ENCODE peak calls at places on chromosomes 16 and 17, in seven cellular contexts. M is body of pancreas, P is cardiac muscle cell, Y is stomach, V is adrenal gland, O is lower leg skin, T is fibroblast of lung. W is an unnamed sample.
A peak's percentile ranks its signal among the peaks of the same experiment; 100 is the strongest.

GRCh38 chr16:50067290-50067853 is 1.6 kb downstream of the HEATR3 start:
- DNase-seq in M (no peak), Y (no peak), O (no peak), T (peak; percentile 69), P (peak; percentile 66), V (peak; percentile 29), W (peak; percentile 50)

GRCh38 chr16:49632111-49632797 is 223.7 kb downstream of the ZNF423 start:
- DNase-seq in V (no peak), M (no peak), P (no peak), Y (no peak), O (no peak), T (no peak), W (no peak)

GRCh38 chr17:48594412-48595106 is 980 bp upstream of the HOXB5 start:
- DNase-seq in P (no peak), M (no peak), T (peak; percentile 69), Y (no peak), V (no peak), O (no peak), W (no peak)

GRCh38 chr17:2755941-2756724 is 6.7 kb upstream of the CCDC92B start:
- DNase-seq in P (no peak), Y (no peak), M (peak; percentile 49), V (no peak), O (no peak), T (no peak), W (no peak)

GRCh38 chr16:12439443-12440232 is 364.0 kb downstream of the CPPED1 start:
- DNase-seq in Y (no peak), M (no peak), T (no peak), V (no peak), O (no peak), P (no peak), W (no peak)

GRCh38 chr16:72877374-72878028 is 170.4 kb downstream of the ZFHX3 start:
- DNase-seq in O (no peak), V (peak; percentile 81), Y (no peak), M (no peak), P (peak; percentile 75), T (peak; percentile 69), W (no peak)

GRCh38 chr17:80025796-80026195 is 9.9 kb downstream of the TBC1D16 start:
- DNase-seq in P (no peak), M (no peak), Y (no peak), O (no peak), T (peak; percentile 53), V (no peak), W (no peak)

GRCh38 chr17:77721823-77722160 is 236.7 kb upstream of the TNRC6C start:
- DNase-seq in V (no peak), O (no peak), Y (no peak), M (no peak), P (no peak), T (no peak), W (no peak)

GRCh38 chr17:47188799-47189731 is at the start of gene CDC27:
- DNase-seq in T (peak; percentile 98), O (peak; percentile 99), V (peak; percentile 98), M (peak; percentile 100), Y (peak; percentile 100), P (peak; percentile 98), W (peak; percentile 100)

GRCh38 chr16:86508028-86508946 is 2.0 kb upstream of the FOXF1 start:
- DNase-seq in V (no peak), T (peak; percentile 53), O (no peak), M (no peak), Y (no peak), P (no peak), W (no peak)

GRCh38 chr17:42200702-42201101 is 6.4 kb upstream of the GHDC start:
- DNase-seq in V (peak; percentile 94), Y (peak; percentile 73), O (no peak), P (peak; percentile 89), M (peak; percentile 87), T (peak; percentile 12), W (peak; percentile 87)

GRCh38 chr16:10220942-10221341 is 38.7 kb upstream of the GRIN2A start:
- DNase-seq in O (no peak), P (no peak), T (no peak), V (no peak), M (no peak), Y (no peak), W (no peak)

GRCh38 chr16:88019847-88020512 is 68.7 kb downstream of the BANP start:
- DNase-seq in P (no peak), V (no peak), T (no peak), M (no peak), O (no peak), Y (no peak), W (no peak)

GRCh38 chr16:88023786-88024185 is 72.6 kb downstream of the BANP start:
- DNase-seq in O (no peak), T (no peak), Y (no peak), M (no peak), P (no peak), V (no peak), W (no peak)

GRCh38 chr16:88023366-88023765 is 72.1 kb downstream of the BANP start:
- DNase-seq in V (no peak), Y (no peak), O (no peak), M (no peak), P (no peak), T (no peak), W (no peak)

GRCh38 chr16:88020513-88020885 is 69.3 kb downstream of the BANP start:
- DNase-seq in M (no peak), V (no peak), Y (no peak), P (no peak), T (no peak), O (no peak), W (no peak)

DNA sequence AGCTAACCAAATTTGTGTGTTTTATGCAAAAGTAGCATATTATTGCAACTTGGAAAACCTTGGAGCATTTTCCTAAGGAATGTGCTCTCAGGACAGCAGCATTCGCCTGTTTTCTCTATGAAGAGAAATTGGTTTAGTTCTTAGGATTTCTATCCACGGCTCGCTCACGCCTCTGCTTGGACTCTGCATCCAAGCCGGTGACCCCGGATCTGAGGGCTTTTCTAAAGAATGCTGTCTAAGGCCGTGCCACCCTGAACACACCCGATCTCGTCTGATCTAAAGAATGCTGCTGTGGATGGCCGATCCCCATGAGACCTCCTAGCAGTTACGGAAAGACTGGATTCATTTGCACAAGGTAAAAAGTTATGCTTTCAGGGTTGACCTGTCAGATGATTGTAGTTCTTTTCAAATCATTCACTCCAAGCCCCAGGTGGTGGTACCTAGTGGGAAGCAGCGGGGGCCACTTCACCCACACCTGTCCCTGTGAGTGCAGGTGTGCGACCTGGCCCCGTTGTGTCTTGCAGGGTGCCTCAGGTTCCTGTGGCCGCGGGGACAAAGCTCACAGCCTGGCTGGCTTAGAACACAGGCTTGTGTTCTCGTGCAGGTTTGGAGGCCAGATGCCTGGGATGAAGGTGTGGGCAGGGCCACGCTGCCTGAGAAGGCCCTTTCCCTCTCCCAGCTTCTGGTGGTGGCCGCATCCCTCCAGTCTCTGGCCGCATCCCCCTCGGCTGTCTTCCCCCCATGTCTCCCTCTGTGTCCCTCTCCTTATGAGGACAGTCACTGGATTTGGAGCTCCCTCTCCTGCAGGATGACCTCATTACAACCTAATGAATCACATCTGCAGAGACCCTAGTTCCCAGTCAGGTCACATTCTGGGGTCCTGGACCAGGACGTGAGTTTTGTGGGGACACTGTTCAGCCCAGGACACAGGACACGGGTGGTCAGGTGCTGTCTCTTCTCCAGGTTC is 71.1 kb downstream of the BANP start:
- DNase-seq in T (no peak), P (no peak), O (no peak), Y (no peak), M (no peak), V (no peak), W (no peak)
- TF ChIP-seq CTCF in T (no peak), P (no peak), O (no peak), Y (no peak), M (no peak), V (no peak), W (no peak)

DNA sequence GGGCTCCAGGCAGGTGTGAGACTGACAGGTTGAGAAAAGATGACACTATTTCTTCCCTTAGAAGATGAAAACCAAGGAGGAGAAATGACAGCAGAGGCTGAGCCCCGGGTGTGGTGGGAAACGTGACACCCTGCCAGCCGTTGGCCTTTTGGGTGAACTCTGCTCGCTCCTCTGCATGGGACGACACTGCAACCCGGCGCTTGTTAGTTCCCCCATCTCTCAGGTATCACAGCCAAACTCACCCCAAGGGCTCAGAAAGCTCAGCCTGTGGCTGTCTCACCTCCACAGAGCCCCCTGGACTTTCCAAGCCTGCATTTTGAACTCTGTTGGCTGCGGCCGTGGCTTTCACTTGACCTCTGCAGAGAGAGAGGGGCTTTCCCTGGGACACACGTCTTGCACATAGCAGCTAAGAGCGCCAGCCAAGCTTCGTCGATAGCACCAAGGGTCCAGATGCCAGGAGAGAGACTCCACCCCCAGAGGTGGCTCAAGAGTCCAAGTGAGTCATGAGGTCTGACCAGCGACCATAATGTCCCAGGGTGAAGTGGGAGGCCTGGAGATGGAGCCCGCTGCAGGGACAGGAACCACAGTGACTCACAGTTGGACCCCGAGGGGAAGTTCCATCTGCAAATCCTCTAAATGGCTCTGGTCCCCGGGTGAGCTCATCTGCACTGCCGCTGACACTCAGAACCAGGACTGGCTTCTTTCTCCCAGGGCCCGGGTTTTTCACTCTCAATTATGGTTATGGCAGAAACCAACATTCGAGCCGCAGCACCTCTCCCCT is 301.9 kb downstream of the SOX9 start:
- DNase-seq in Y (peak; percentile 50), P (peak; percentile 70), V (peak; percentile 21), M (peak; percentile 50), T (peak; percentile 79), O (peak; percentile 70), W (no peak)
- H3K4me3 ChIP-seq in Y (no peak overlapping the region), P (no peak overlapping the region), V (no peak overlapping the region), M (no peak overlapping the region), T (no peak overlapping the region), O (no peak overlapping the region), W (no peak overlapping the region)

DNA sequence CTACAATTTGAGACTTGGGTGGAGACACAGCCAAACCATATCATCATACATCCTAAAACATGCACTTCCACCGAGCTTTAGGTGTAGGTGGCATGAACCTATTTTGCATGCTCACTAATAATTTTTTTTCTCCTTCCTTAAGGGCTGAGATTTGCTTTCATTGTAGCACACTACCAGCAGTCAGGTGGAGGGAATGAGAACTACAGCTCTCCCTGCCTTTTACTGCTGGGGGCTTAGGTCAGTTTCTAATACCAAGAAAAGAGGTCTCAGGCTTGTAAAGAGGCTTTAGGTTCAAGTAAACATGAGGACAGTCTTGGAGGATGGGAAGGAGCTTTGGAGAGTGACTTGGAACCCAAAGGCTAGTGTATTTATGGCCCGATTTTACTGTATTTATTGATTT is 22.0 kb downstream of the CFAP20 start:
- DNase-seq in M (no peak), T (no peak), Y (no peak), P (no peak), O (no peak), V (no peak), W (no peak)
- TF ChIP-seq CTCF in M (no peak), T (peak; percentile 4), Y (no peak), P (no peak), O (no peak), V (no peak), W (no peak)

DNA sequence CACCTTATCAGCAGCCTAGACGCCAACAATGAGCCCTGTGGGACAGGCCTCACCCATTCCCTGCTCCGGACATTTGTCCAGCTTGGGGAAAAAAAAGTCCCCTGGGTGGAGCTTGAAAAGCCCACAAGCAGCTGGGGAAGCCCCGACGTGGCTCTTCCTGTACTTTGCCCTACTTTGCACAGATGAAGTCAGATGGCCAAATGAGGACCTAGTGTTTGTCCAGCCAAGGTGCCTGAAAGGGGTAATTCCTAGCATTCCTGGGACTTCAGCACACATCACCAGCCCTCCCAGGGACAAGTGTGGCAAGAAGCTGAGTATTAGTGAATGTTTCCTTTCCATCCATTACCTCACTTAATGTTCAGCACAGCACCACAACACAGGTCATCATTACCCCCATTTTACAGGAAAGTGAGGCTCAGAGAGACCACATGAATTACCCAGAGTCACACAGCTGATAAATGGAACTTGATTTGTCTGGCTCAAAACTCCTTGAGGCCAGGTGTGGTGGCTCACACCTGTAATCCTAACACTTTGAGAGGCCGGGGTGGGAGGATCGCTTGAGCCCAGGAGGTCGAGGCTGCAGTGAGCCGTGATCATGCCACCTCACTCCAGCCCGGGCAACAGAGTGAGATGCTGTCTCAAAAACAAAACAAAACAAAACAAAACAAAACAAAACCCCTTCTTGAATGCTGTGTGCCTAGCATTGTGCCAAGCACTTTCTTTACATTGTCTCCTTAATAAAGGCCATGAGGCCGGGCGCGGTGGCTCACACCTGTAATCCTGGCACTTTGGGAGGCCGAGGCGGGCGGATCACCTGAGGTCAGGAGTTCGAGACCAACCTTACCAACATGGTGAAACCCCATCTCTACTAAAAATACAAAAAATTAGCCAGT is 19.9 kb upstream of the PLLP start:
- DNase-seq in O (no peak), M (peak; percentile 58), P (peak; percentile 90), V (no peak), Y (peak; percentile 77), T (peak; percentile 36), W (peak; percentile 41)
- H3K4me3 ChIP-seq in O (no peak overlapping the region), M (no peak overlapping the region), P (no peak overlapping the region), V (no peak overlapping the region), Y (no peak overlapping the region), T (no peak overlapping the region), W (no peak overlapping the region)